ENCODE peak calls at places on chromosome 14, in five cellular contexts. G is AG10803, X is astrocyte of the spinal cord, W is uterus, Y is neural crest cell. H is an unnamed sample.

GRCh38 chr14:63933110-63933509 is 80.3 kb downstream of the SYNE2 start:
- DNase-seq in G (no peak), X (no peak), W (no peak), Y (no peak), H (no peak)

GRCh38 chr14:58969951-58970751 is 218.3 kb upstream of the DAAM1 start:
- DNase-seq in G (peak), X (peak), W (no peak), Y (no peak), H (no peak)

GRCh38 chr14:21090194-21090939 is 8.1 kb downstream of the ZNF219 start:
- DNase-seq in G (no peak), X (no peak), W (no peak), Y (no peak), H (peak)

GRCh38 chr14:73594491-73594890 is 2.8 kb downstream of the ACOT4 start:
- DNase-seq in G (no peak), X (no peak), W (no peak), Y (no peak), H (no peak)

GRCh38 chr14:49481099-49481498 is 105.1 kb downstream of the RPS29 start:
- DNase-seq in G (no peak), X (no peak), W (no peak), Y (no peak), H (no peak)

GRCh38 chr14:94291159-94291905 is 1.7 kb downstream of the SERPINA10 start:
- DNase-seq in G (no peak), X (no peak), W (no peak), Y (no peak), H (no peak)

GRCh38 chr14:64213853-64214570 is 80.2 kb downstream of the ESR2 start:
- DNase-seq in G (no peak), X (no peak), W (no peak), Y (no peak), H (no peak)

GRCh38 chr14:30885840-30886740 is 11.7 kb downstream of the COCH start:
- DNase-seq in G (peak), X (no peak), W (no peak), Y (no peak), H (no peak)

GRCh38 chr14:55721353-55721752 is 141.3 kb downstream of the KTN1 start:
- DNase-seq in G (peak), X (peak), W (no peak), Y (no peak), H (no peak)

GRCh38 chr14:76086636-76087035 is 65.1 kb upstream of the GPATCH2L start:
- DNase-seq in G (no peak), X (no peak), W (no peak), Y (no peak), H (no peak)

GRCh38 chr14:90732142-90732541 is 84.1 kb downstream of the TTC7B start:
- DNase-seq in G (no peak), X (no peak), W (no peak), Y (no peak), H (no peak)

DNA sequence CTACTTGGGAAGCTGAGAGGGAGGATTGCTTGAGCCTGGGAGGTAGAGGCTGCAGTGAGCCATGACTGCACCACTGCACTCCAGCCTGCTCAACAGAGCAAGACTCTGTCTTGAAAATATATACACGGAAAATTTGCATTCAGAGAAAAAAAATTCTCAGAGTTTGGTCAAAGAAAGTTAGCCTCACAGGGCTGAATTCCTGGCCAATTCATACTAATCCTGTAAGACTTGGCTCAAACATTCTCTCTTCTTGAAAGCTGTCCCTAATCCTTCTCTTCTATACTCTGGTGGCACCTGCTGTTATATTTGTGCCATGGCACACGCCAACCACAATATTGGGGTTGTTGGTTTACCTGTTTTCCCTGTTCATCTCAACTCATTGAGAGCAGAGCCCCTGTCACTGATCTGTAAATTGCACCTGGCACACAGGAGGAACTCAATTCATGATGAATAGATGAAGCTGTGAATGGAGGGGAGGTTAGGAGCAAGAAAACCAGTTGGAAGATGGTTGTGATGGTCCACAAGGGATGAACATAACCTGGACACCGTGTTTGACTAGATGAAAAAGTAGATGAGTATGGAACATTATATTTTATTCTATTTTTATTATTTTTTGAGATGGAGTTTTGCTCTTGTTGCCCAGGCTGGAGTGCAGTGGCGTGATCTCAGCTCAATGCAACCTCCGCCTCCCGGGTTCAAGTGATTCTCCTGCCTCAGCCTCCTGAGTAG is 36.8 kb upstream of the SPTSSA start:
- DNase-seq in G (no peak), X (peak), W (no peak), Y (no peak), H (no peak)
- TF ChIP-seq CTCF in G (peak), X (peak), W (no peak), Y (peak), H (no peak)

DNA sequence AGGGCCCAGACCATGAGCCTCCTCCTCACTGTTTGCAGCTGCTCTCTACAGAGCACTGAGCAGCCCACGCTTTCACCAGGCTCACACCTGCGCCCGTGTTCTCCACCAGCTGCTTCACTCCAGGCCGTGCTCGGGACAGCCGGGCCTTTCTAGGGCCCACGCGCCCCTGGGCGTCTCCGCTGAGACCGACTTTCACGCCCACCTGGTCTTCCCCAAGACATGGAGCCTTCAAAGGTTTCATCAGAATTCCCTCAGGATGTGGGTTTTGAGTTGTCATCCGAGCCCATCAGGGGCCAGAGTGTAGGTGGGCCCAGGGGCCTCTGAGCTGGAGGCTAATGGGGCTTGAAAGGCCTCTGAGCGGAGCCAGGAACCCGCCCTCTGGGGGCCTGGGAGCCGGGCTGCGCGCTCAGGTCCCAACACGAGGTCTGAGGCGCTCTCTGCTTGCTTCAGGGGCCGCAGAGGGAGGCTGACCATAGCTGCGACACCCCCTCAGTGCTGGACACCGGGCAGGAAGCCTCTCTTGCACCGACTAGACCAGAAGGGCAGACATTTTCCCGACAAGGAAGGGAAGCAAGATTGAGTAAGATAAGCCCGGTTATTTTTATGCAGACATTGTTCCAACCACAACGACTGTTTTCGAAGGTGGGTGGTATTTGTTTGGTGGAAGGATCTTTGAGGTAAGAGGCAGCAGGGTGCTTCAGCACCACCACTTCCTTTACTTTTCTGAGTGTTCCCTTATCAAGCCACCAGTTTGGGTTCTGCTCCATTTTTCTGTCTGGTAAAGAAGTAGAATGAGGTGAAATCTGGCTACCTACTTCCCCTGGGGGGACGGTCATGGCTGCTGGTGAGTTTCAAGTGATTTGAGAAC is 125.0 kb upstream of the FUT8 start:
- DNase-seq in G (no peak), X (no peak), W (no peak), Y (no peak), H (no peak)
- TF ChIP-seq CTCF in G (no peak), X (no peak), W (no peak), Y (no peak), H (no peak)

GRCh38 chr14:22095845-22096510 is 422.4 kb upstream of the OR4E1 start:
- DNase-seq in G (no peak), X (no peak), W (no peak), Y (no peak), H (no peak)
- TF ChIP-seq CTCF in G (no peak), X (no peak), W (no peak), Y (no peak), H (no peak)

GRCh38 chr14:65281991-65282908 is 130.3 kb upstream of the FUT8 start:
- DNase-seq in G (peak), X (peak), W (no peak), Y (peak), H (no peak)
- TF ChIP-seq CTCF in G (peak), X (no peak), W (no peak), Y (no peak), H (no peak)

DNA sequence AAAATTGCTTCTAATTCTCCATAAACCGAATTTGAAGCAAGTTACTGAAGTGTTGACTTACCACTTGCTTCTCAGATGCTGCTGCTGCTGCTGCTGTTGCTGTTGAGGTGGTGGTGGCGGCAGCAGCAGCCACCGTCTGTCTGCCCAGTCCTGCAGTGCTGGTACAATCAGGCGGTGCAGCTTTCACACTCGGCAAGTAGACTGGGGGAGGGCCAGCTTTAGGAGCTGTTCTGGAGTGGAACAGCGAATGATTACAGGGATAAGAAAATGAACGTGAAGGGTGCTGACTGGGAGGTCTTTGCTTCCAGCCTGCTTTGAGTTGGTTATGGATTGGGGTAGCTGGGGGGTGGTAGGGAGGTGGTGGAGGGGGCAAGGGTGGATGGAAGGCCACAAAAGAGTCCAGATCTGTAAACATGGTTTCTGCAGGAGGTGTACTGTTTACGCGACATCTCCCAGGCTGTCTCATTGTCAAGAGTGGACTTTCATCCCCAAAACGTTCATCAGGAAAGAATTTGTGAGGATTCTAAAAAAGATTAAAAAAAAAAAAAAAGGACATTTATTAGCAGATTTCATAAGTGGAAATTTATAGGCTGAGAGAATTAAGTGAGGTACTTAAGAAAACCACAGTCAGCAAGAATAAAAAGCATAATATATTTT is 38.8 kb downstream of the UBR7 start:
- DNase-seq in G (no peak), X (no peak), W (no peak), Y (no peak), H (no peak)
- TF ChIP-seq CTCF in G (no peak), X (no peak), W (no peak), Y (no peak), H (no peak)

DNA sequence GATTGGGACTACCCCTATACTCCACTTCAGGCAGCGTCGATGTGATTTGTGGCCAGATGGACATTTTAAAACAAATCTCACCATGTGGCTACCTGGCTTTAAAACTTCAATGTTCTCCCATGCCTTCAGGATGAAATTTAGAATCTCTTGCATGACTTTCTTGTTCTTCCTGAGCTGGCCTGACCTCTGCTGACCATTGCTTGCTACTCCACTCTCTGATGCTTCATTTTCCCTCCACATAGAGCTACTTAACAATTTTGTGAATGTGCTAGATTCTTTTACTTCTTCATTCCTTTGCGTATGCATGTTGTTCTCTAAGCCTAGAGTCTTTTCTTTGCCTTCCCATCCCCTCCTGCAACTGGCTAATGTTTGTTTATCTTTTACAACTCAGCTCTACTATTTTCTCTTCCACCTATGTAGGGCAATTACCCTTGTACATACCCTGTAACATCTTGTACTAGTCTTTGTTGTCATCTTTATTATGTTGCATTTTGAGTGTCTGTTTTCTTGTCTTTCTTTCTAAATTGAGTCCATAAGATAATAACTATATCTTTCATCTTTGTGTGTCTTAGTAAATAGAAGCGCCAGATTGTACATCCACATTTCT is 41.2 kb downstream of the YLPM1 start:
- DNase-seq in G (peak), X (peak), W (no peak), Y (no peak), H (no peak)
- TF ChIP-seq CTCF in G (peak), X (peak), W (peak), Y (peak), H (no peak)

GRCh38 chr14:105201156-105201927 is 20.2 kb upstream of the NUDT14 start:
- DNase-seq in G (no peak), X (no peak), W (no peak), Y (no peak), H (no peak)
- TF ChIP-seq CTCF in G (no peak), X (no peak), W (no peak), Y (no peak), H (no peak)

GRCh38 chr14:100473249-100473648 is 114.0 kb downstream of the BEGAIN start:
- DNase-seq in G (no peak), X (no peak), W (no peak), Y (no peak), H (no peak)

GRCh38 chr14:100475268-100475667 is 111.9 kb downstream of the BEGAIN start:
- DNase-seq in G (no peak), X (no peak), W (no peak), Y (no peak), H (no peak)

GRCh38 chr14:100472491-100472890 is 114.7 kb downstream of the BEGAIN start:
- DNase-seq in G (no peak), X (no peak), W (no peak), Y (no peak), H (no peak)

GRCh38 chr14:100474176-100474575 is 113.0 kb downstream of the BEGAIN start:
- DNase-seq in G (no peak), X (peak), W (no peak), Y (no peak), H (no peak)

DNA sequence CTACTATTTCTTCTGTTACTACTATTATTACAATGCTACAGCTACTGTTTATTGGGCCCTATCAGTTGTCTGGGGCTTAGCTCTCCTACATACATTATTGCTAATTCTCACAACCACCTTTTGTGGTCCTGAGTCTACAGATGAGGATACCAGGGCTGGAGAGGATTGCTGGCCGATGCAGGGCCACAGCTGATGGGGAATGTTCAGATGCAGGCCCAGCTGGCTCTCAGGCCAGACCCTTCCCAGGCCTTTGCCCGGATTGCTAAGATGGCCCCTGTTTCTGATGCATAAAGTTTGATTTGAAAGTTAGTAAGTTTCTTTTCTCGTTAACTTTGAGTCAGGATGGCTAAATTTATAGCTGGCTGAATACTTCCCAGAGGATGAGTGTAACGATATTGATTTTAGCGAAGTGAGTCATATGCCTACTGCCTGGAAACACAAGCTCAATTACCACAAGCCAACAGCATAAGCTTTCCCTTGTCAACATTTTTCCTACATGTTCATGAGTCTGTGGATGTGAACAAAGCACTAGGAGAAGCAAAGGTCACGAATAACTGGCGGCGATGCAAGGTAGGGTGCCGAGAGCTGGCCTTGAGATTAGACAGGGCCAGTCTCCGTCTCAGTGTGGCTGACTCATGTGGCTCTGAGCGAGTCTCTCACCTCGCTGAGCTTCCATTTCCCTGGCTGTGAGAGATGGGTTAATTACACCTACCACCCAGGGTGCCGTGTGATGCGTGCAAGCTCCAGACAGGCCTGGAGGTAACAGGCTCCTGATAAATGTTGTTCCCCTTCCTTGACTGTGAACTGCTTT is 111.0 kb downstream of the BEGAIN start:
- DNase-seq in G (peak), X (peak), W (no peak), Y (no peak), H (no peak)
- TF ChIP-seq CTCF in G (no peak), X (no peak), W (no peak), Y (no peak), H (no peak)